ENCODE peak calls at places on chromosomes 13 and 19, in six cellular contexts. R is cardiac fibroblast; P is nephron progenitor cell; E is ascending aorta; T is BE2C; W is stimulated activated CD4-positive, alpha-beta T cell treated with anti-CD3 and anti-CD28 coated beads, Interleukin-1b, Interleukin-23, amount 100 ng/mL, for 24 hours. F is an unnamed sample.

GRCh38 chr13:27211771-27212364 is 39.5 kb upstream of the RPL21 start:
- DNase-seq in E (no peak), W (no peak), T (no peak), R (peak), P (no peak), F (no peak)

GRCh38 chr13:66895780-66896179 is 334.4 kb downstream of the PCDH9 start:
- DNase-seq in T (peak), P (no peak), E (no peak), W (no peak), R (no peak), F (no peak)

GRCh38 chr19:6108721-6109633 is 1.3 kb downstream of the RFX2 start:
- DNase-seq in R (peak), E (no peak), P (peak), T (peak), W (peak), F (no peak)

GRCh38 chr19:42487025-42487797 is 41.1 kb downstream of the CEACAM1 start:
- DNase-seq in E (no peak), T (no peak), R (no peak), P (no peak), W (no peak), F (no peak)

GRCh38 chr13:112782433-112783010 is 92.7 kb downstream of the ATP11A start:
- DNase-seq in E (no peak), T (no peak), W (no peak), R (no peak), P (no peak), F (no peak)

GRCh38 chr19:2084993-2085720 is 11.0 kb downstream of the MOB3A start:
- DNase-seq in P (no peak), E (peak), T (no peak), R (peak), W (peak), F (no peak)

GRCh38 chr13:27533155-27533643 is 82.8 kb upstream of the MTIF3 start:
- DNase-seq in R (peak), T (peak), W (no peak), P (peak), E (peak), F (peak)

GRCh38 chr19:58009666-58010301 is 7.2 kb upstream of the ZNF606 start:
- DNase-seq in W (no peak), R (peak), T (peak), P (no peak), E (no peak), F (peak)

GRCh38 chr13:43487459-43487858 is 299.3 kb downstream of the ENOX1 start:
- DNase-seq in T (no peak), R (no peak), E (no peak), W (no peak), P (no peak), F (no peak)

GRCh38 chr19:2271516-2272103 is 10.4 kb downstream of the PEAK3 start:
- DNase-seq in W (no peak), T (peak), E (no peak), P (no peak), R (peak), F (no peak)

GRCh38 chr19:16660763-16661479 is at the start of gene TMEM38A:
- DNase-seq in R (no peak), E (no peak), W (peak), P (peak), T (peak), F (peak)

GRCh38 chr13:31209172-31209818 is 9.5 kb downstream of the B3GLCT start:
- DNase-seq in P (peak), W (no peak), E (no peak), R (peak), T (peak), F (peak)

GRCh38 chr19:45161715-45162463 is 1.1 kb upstream of the NKPD1 start:
- DNase-seq in R (peak), T (peak), E (no peak), P (peak), W (no peak), F (no peak)

GRCh38 chr19:37691881-37692504 is 27.6 kb downstream of the ZNF607 start:
- DNase-seq in E (peak), T (peak), P (peak), W (peak), R (peak), F (peak)